ENCODE peak calls at places on chromosome 9, in four cellular contexts. V, L, U and G are unnamed samples.

GRCh38 chr9:90449213-90449925 is 193.3 kb downstream of the DIRAS2 start:
- DNase-seq in V (no peak), L (no peak), U (no peak), G (no peak)

GRCh38 chr9:35114921-35115341 is 731 bp downstream of the ATOSB start:
- DNase-seq in V (peak; percentile 45), L (peak; percentile 82), U (peak; percentile 30), G (no peak)

GRCh38 chr9:1457460-1457859 is 407.3 kb downstream of the DMRT2 start:
- DNase-seq in V (no peak), L (no peak), U (no peak), G (no peak)

GRCh38 chr9:81592890-81593271 is 96.5 kb downstream of the TLE1 start:
- DNase-seq in V (no peak), L (peak; percentile 62), U (no peak), G (no peak)

GRCh38 chr9:21141427-21141882 is at the start of gene IFNW1:
- DNase-seq in V (no peak), L (no peak), U (no peak), G (no peak)

GRCh38 chr9:556675-557074 is 284.8 kb upstream of the DMRT1 start:
- DNase-seq in V (no peak), L (no peak), U (no peak), G (no peak)

GRCh38 chr9:35277171-35277520 is 115.3 kb downstream of the UNC13B start:
- DNase-seq in V (no peak), L (no peak), U (no peak), G (no peak)

GRCh38 chr9:22170162-22170932 is 161.2 kb upstream of the CDKN2B start:
- DNase-seq in V (no peak), L (no peak), U (no peak), G (no peak)

GRCh38 chr9:105150991-105151685 is 93.3 kb upstream of the SLC44A1 start:
- DNase-seq in V (no peak), L (no peak), U (no peak), G (no peak)

GRCh38 chr9:131585375-131585774 is 40.1 kb downstream of the PRRT1B start:
- DNase-seq in V (no peak), L (peak; percentile 45), U (no peak), G (no peak)

GRCh38 chr9:20209421-20210340 is 412.6 kb downstream of the MLLT3 start:
- DNase-seq in V (peak; percentile 66), L (no peak), U (no peak), G (no peak)

GRCh38 chr9:22392523-22392922 is 54.1 kb upstream of the DMRTA1 start:
- DNase-seq in V (no peak), L (no peak), U (no peak), G (no peak)

GRCh38 chr9:121975801-121976277 is 117.3 kb downstream of the TTLL11 start:
- DNase-seq in V (no peak), L (no peak), U (no peak), G (no peak)

GRCh38 chr9:113872485-113873143 is 3.5 kb upstream of the ZNF618 start:
- DNase-seq in V (no peak), L (no peak), U (no peak), G (no peak)

GRCh38 chr9:117116084-117116483 is 298.8 kb downstream of the ASTN2 start:
- DNase-seq in V (no peak), L (no peak), U (no peak), G (no peak)

GRCh38 chr9:107090218-107090617 is 192.9 kb upstream of the RAD23B start:
- DNase-seq in V (no peak), L (no peak), U (no peak), G (no peak)

GRCh38 chr9:69317081-69317480 is 7.9 kb upstream of the ENTREP1 start:
- DNase-seq in V (no peak), L (no peak), U (no peak), G (no peak)

GRCh38 chr9:132794730-132795380 is 83.2 kb downstream of the AK8 start:
- DNase-seq in V (no peak), L (no peak), U (no peak), G (peak; percentile 42)

GRCh38 chr9:78031826-78032598 is 401 bp upstream of the GNAQ start:
- DNase-seq in V (peak; percentile 93), L (peak; percentile 92), U (peak; percentile 21), G (peak; percentile 90)

GRCh38 chr9:111839981-111840380 is 45.2 kb upstream of the SHOC1 start:
- DNase-seq in V (no peak), L (no peak), U (no peak), G (no peak)

GRCh38 chr9:95508968-95509850 is 7.6 kb downstream of the PTCH1 start:
- DNase-seq in V (peak; percentile 97), L (peak; percentile 84), U (peak; percentile 30), G (peak; percentile 93)

GRCh38 chr9:122904823-122905710 is at the start of gene RC3H2:
- DNase-seq in V (peak; percentile 99), L (peak; percentile 99), U (peak; percentile 86), G (peak; percentile 98)

GRCh38 chr9:124709291-124709690 is 61.8 kb downstream of the NR6A1 start:
- DNase-seq in V (no peak), L (no peak), U (no peak), G (no peak)

GRCh38 chr9:98226516-98226915 is 28.9 kb downstream of the TBC1D2 start:
- DNase-seq in V (no peak), L (no peak), U (no peak), G (no peak)

DNA sequence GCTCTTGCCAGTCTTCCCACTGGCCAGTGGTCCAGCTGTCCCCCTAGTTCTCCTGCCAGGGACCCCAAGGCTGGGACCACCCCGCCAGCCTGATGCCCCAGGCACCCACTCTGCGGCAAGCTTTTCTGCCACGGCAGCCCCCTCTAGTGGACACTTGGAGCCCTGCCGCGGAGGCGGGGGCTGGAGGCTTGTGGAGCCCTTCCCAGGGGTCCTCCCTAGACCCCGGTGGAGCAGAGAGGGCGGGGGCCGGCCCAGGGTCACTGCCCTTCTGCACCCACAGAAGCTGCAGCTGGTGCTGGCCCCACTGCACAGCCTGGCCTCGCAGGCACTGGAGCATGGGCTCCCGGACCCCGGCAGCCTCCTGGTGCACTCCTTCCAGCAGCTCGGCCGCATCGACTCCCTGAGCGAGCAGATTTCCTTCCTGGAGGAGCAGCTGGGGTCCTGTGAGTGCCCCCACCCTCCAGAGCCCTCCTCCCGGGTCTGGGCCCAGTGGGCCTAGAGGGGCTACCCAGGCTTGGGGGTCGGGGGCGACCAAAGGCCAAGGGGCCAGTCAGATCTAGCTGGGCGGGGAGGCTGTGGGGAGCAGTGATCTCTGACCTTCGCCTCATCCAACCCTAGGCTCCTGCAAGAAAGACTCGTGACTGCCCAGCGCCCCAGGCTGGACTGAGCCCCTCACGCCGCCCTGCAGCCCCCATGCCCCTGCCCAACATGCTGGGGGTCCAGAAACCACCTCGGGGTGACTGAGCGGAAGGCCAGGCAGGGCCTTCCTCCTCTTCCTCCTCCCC is 9.1 kb downstream of the EGFL7 start:
- DNase-seq in V (peak; percentile 66), L (peak; percentile 50), U (peak; percentile 51), G (no peak)
- TF ChIP-seq CTCF in V (peak; percentile 89), L (peak; percentile 67), U (peak; percentile 28), G (peak; percentile 90)

GRCh38 chr9:119609277-119609971 is 240.2 kb upstream of the BRINP1 start:
- DNase-seq in V (no peak), L (no peak), U (no peak), G (no peak)
- TF ChIP-seq CTCF in V (no peak), L (no peak), U (no peak), G (no peak)

GRCh38 chr9:127458921-127459320 is 7.6 kb downstream of the LRSAM1 start:
- DNase-seq in V (no peak), L (peak; percentile 67), U (no peak), G (no peak)

GRCh38 chr9:127451681-127452480 is 571 bp downstream of the LRSAM1 start:
- DNase-seq in V (peak; percentile 57), L (peak; percentile 55), U (peak; percentile 37), G (peak; percentile 71)

GRCh38 chr9:127457191-127457878 is 6.0 kb downstream of the LRSAM1 start:
- DNase-seq in V (no peak), L (no peak), U (no peak), G (no peak)

GRCh38 chr9:127452481-127453092 is 1.3 kb downstream of the LRSAM1 start:
- DNase-seq in V (peak; percentile 57), L (peak; percentile 93), U (no peak), G (no peak)

GRCh38 chr9:127455299-127455992 is 4.1 kb downstream of the LRSAM1 start:
- DNase-seq in V (no peak), L (peak; percentile 51), U (no peak), G (no peak)
- TF ChIP-seq CTCF in V (peak; percentile 18), L (peak; percentile 27), U (no peak), G (peak; percentile 15)

GRCh38 chr9:33923079-33923478 is 106.1 kb downstream of the UBE2R2 start:
- DNase-seq in V (no peak), L (no peak), U (no peak), G (no peak)

GRCh38 chr9:33927694-33928093 is 110.7 kb downstream of the UBE2R2 start:
- DNase-seq in V (no peak), L (no peak), U (no peak), G (no peak)

GRCh38 chr9:33926746-33927485 is 110.0 kb downstream of the UBE2R2 start:
- DNase-seq in V (no peak), L (no peak), U (no peak), G (no peak)

GRCh38 chr9:33923998-33924701 is 107.2 kb downstream of the UBE2R2 start:
- DNase-seq in V (no peak), L (no peak), U (no peak), G (no peak)

GRCh38 chr9:33924978-33925797 is 108.2 kb downstream of the UBE2R2 start:
- DNase-seq in V (peak; percentile 64), L (peak; percentile 43), U (no peak), G (no peak)
- TF ChIP-seq CTCF in V (peak; percentile 73), L (peak; percentile 58), U (no peak), G (peak; percentile 77)

GRCh38 chr9:129354498-129354897 is 176.4 kb upstream of the IER5L start:
- DNase-seq in V (no peak), L (no peak), U (no peak), G (no peak)
- TF ChIP-seq CTCF in V (no peak), L (no peak), U (no peak), G (no peak)

DNA sequence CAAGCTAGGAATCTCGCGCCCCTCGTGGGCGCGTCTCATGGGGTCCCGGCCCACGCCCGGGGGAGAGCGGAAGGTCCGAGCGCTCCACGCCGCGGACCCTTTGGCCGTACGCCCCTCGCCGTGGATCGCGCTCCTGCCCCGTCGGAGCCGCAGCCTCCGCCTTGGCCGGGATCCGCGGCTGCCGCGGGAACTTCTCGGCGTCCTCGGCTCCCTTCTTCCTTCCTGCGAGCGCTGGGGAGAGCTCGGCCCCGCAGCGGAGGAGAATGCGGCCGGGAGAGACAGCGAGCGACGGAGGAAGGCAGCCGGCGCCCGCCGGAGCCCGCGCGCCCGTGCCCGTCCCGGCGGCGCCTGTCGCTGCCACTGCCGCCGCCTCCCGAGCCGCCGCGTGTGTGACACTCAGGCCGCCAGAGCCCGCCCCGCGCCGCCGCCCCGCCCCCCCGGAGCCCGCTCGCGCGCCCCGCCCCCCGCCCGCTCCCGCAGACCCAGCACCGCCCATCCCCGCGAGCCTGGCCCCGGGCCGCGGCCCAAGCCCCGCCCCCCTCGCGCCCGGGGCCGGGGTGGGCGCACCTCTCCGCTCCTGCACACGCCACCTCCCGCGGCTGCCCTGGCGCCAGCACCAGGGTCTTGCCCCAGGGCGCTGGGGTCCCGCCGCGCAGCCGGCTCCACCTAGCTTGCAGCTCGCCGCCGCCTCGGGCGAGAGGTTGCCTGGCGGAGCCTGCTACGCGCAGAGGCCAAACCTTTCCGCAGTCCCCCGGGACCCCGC is at the start of gene SHB:
- DNase-seq in V (peak; percentile 91), L (peak; percentile 85), U (peak; percentile 71), G (peak; percentile 83)
- TF ChIP-seq CTCF in V (no peak), L (peak; percentile 48), U (no peak), G (no peak)